ENCODE peak calls at places on chromosome 3, in seven cellular contexts. W, P, F, H, U, Y and O are unnamed samples.

GRCh38 chr3:27644936-27645335 is 77.2 kb downstream of the EOMES start:
- DNase-seq in W (no peak), P (no peak), F (peak), H (no peak), U (no peak), Y (no peak), O (no peak)

GRCh38 chr3:71104090-71104489 is 479.4 kb downstream of the FOXP1 start:
- DNase-seq in W (no peak), P (no peak), F (peak), H (no peak), U (no peak), Y (no peak), O (no peak)

GRCh38 chr3:134517796-134518195 is 31.9 kb downstream of the CEP63 start:
- DNase-seq in W (no peak), P (no peak), F (peak), H (no peak), U (no peak), Y (no peak), O (no peak)

GRCh38 chr3:126895178-126896066 is 87.5 kb upstream of the PLXNA1 start:
- DNase-seq in W (no peak), P (no peak), F (no peak), H (no peak), U (no peak), Y (no peak), O (no peak)

GRCh38 chr3:15409239-15409638 is 18.1 kb downstream of the METTL6 start:
- DNase-seq in W (no peak), P (no peak), F (no peak), H (no peak), U (no peak), Y (no peak), O (no peak)

GRCh38 chr3:15223684-15224575 is 17.9 kb downstream of the CAPN7 start:
- DNase-seq in W (no peak), P (no peak), F (no peak), H (no peak), U (no peak), Y (no peak), O (no peak)

GRCh38 chr3:12803371-12803770 is 6.9 kb downstream of the CAND2 start:
- DNase-seq in W (no peak), P (no peak), F (no peak), H (no peak), U (no peak), Y (no peak), O (no peak)

GRCh38 chr3:171173732-171174131 is 147.2 kb upstream of the SLC2A2 start:
- DNase-seq in W (no peak), P (peak), F (no peak), H (no peak), U (no peak), Y (no peak), O (no peak)

GRCh38 chr3:155745795-155746550 is 1.1 kb upstream of the PLCH1 start:
- DNase-seq in W (no peak), P (peak), F (no peak), H (no peak), U (no peak), Y (no peak), O (peak)

GRCh38 chr3:39148116-39149058 is 5.0 kb downstream of the CSRNP1 start:
- DNase-seq in W (no peak), P (no peak), F (no peak), H (peak), U (peak), Y (no peak), O (no peak)

GRCh38 chr3:172188511-172188910 is 149.1 kb downstream of the FNDC3B start:
- DNase-seq in W (no peak), P (no peak), F (no peak), H (no peak), U (no peak), Y (no peak), O (no peak)

GRCh38 chr3:61979645-61980430 is 393.5 kb downstream of the FEZF2 start:
- DNase-seq in W (no peak), P (no peak), F (peak), H (no peak), U (no peak), Y (no peak), O (no peak)

GRCh38 chr3:43207628-43208085 is 78.7 kb upstream of the SNRK start:
- DNase-seq in W (no peak), P (no peak), F (no peak), H (no peak), U (no peak), Y (no peak), O (no peak)

GRCh38 chr3:150035400-150035799 is 64.7 kb upstream of the PFN2 start:
- DNase-seq in W (no peak), P (peak), F (no peak), H (no peak), U (no peak), Y (no peak), O (no peak)

GRCh38 chr3:149179225-149179624 is 42.4 kb downstream of the CP start:
- DNase-seq in W (no peak), P (no peak), F (peak), H (no peak), U (no peak), Y (no peak), O (no peak)

GRCh38 chr3:54713455-54713854 is 214.4 kb downstream of the LRTM1 start:
- DNase-seq in W (no peak), P (no peak), F (no peak), H (no peak), U (no peak), Y (no peak), O (no peak)

GRCh38 chr3:184539801-184540440 is 21.7 kb upstream of the EPHB3 start:
- DNase-seq in W (no peak), P (peak), F (no peak), H (no peak), U (no peak), Y (no peak), O (no peak)

GRCh38 chr3:12687948-12688347 is 24.0 kb upstream of the RAF1 start:
- DNase-seq in W (no peak), P (no peak), F (no peak), H (no peak), U (no peak), Y (no peak), O (no peak)

GRCh38 chr3:17605032-17605431 is 137.4 kb downstream of the TBC1D5 start:
- DNase-seq in W (no peak), P (no peak), F (peak), H (no peak), U (no peak), Y (no peak), O (no peak)

GRCh38 chr3:124800511-124801374 is 70.5 kb downstream of the UMPS start:
- DNase-seq in W (no peak), P (no peak), F (no peak), H (no peak), U (no peak), Y (no peak), O (no peak)

GRCh38 chr3:125137432-125138033 is 75.0 kb downstream of the SLC12A8 start:
- DNase-seq in W (no peak), P (no peak), F (peak), H (no peak), U (no peak), Y (no peak), O (no peak)

GRCh38 chr3:48403533-48404439 is 26.1 kb downstream of the PLXNB1 start:
- DNase-seq in W (no peak), P (no peak), F (no peak), H (no peak), U (peak), Y (no peak), O (no peak)

GRCh38 chr3:32841875-32842505 is 24.2 kb downstream of the TRIM71 start:
- DNase-seq in W (no peak), P (no peak), F (no peak), H (no peak), U (no peak), Y (no peak), O (no peak)

GRCh38 chr3:115660646-115661442 is 37.5 kb downstream of the GAP43 start:
- DNase-seq in W (no peak), P (no peak), F (no peak), H (no peak), U (no peak), Y (no peak), O (no peak)

GRCh38 chr3:127706785-127707351 is 34.1 kb downstream of the ABTB1 start:
- DNase-seq in W (no peak), P (peak), F (no peak), H (no peak), U (no peak), Y (no peak), O (no peak)

GRCh38 chr3:101567528-101568317 is 6.1 kb downstream of the TRMT10C start:
- DNase-seq in W (no peak), P (no peak), F (no peak), H (no peak), U (no peak), Y (no peak), O (no peak)

GRCh38 chr3:129449279-129450115 is 9.5 kb downstream of the IFT122 start:
- DNase-seq in W (no peak), P (no peak), F (no peak), H (no peak), U (no peak), Y (no peak), O (no peak)

GRCh38 chr3:100537646-100538338 is 45.4 kb downstream of the TMEM45A start:
- DNase-seq in W (no peak), P (no peak), F (no peak), H (no peak), U (no peak), Y (no peak), O (no peak)

GRCh38 chr3:33231755-33232465 is 13.3 kb upstream of the SUSD5 start:
- DNase-seq in W (no peak), P (no peak), F (no peak), H (no peak), U (no peak), Y (no peak), O (peak)

GRCh38 chr3:99918720-99919119 is 101.1 kb downstream of the CMSS1 start:
- DNase-seq in W (no peak), P (no peak), F (no peak), H (no peak), U (no peak), Y (no peak), O (no peak)

GRCh38 chr3:86914651-86915050 is 76.3 kb downstream of the VGLL3 start:
- DNase-seq in W (no peak), P (no peak), F (no peak), H (no peak), U (no peak), Y (no peak), O (no peak)